ENCODE peak calls at places on chromosomes 16 and 17, in five cellular contexts. S is fibroblast of the aortic adventitia, L is HCT116, X is HFF-Myc, G is dorsolateral prefrontal cortex. A is an unnamed sample.

GRCh38 chr16:67865318-67865717 is 7.5 kb upstream of the EDC4 start:
- DNase-seq in G (no peak), S (peak), L (no peak), X (no peak), A (peak)

GRCh38 chr17:48374650-48375230 is 55.3 kb downstream of the SKAP1 start:
- DNase-seq in G (no peak), X (no peak), L (peak), S (no peak), A (no peak)

GRCh38 chr17:63699638-63700527 is at the start of gene LIMD2:
- DNase-seq in G (no peak), S (no peak), L (no peak), X (no peak), A (peak)

GRCh38 chr16:50771366-50771765 is 29.5 kb downstream of the CYLD start:
- DNase-seq in X (peak), L (no peak), G (no peak), S (peak), A (peak)

GRCh38 chr16:10009691-10010090 is 172.5 kb downstream of the GRIN2A start:
- DNase-seq in G (peak), S (no peak), L (no peak), X (no peak), A (no peak)

GRCh38 chr16:78257376-78257728 is 157.9 kb downstream of the WWOX start:
- DNase-seq in X (no peak), G (no peak), S (no peak), L (no peak), A (no peak)

GRCh38 chr17:40551874-40552768 is 13.2 kb downstream of the CCR7 start:
- DNase-seq in G (peak), X (no peak), S (peak), L (no peak), A (peak)

GRCh38 chr17:74618446-74618845 is 5.1 kb downstream of the CD300E start:
- DNase-seq in X (no peak), L (no peak), G (no peak), S (no peak), A (no peak)

GRCh38 chr17:17028059-17028877 is 14.0 kb upstream of the MPRIP start:
- DNase-seq in L (peak), S (peak), X (no peak), G (no peak), A (peak)

GRCh38 chr16:49600976-49601375 is 227.4 kb downstream of the C16orf78 start:
- DNase-seq in S (no peak), G (no peak), L (no peak), X (no peak), A (no peak)

GRCh38 chr16:49601541-49601940 is 227.9 kb downstream of the C16orf78 start:
- DNase-seq in S (no peak), L (no peak), X (no peak), G (no peak), A (no peak)

GRCh38 chr16:49599281-49599680 is 225.7 kb downstream of the C16orf78 start:
- DNase-seq in L (no peak), X (no peak), S (no peak), G (no peak), A (no peak)

GRCh38 chr16:49602201-49603041 is 228.8 kb downstream of the C16orf78 start:
- DNase-seq in X (no peak), S (no peak), G (no peak), L (no peak), A (no peak)

GRCh38 chr16:49600541-49600940 is 226.9 kb downstream of the C16orf78 start:
- DNase-seq in X (no peak), S (no peak), G (no peak), L (no peak), A (no peak)
- H3K4me3 ChIP-seq in X (no peak), S (no peak), G (no peak), L (no peak), A (no peak)

GRCh38 chr17:7858487-7858832 is 657 bp downstream of the CYB5D1 start:
- DNase-seq in X (no peak), L (no peak), G (no peak), S (peak), A (peak)
- TF ChIP-seq CTCF in X (peak), L (peak), G (peak), S (peak), A (peak)

DNA sequence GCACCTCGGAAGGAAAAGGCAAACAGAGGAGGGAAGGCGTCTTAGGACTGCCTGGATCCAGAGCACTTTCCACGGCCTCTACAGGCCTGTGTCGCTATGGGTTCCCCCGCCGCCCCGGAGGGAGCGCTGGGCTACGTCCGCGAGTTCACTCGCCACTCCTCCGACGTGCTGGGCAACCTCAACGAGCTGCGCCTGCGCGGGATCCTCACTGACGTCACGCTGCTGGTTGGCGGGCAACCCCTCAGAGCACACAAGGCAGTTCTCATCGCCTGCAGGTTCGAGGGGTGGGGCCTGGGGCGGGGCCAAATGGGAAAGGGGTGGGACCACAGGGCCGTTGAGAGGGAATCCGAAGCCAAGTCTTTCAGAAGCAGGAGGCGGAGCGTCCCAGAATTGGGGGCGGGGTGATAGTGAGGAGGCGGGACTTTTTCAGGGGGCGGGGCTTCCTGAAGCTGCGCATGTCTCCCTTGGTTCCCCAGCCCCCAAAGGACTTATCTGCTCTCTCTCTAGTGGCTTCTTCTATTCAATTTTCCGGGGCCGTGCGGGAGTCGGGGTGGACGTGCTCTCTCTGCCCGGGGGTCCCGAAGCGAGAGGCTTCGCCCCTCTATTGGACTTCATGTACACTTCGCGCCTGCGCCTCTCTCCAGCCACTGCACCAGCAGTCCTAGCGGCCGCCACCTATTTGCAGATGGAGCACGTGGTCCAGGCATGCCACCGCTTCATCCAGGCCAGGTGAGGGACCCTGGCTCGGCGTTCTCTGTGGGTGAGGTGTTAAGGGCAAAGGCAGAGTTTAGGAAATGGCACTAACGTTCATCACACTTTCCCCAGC is 939 bp downstream of the BCL6B start:
- DNase-seq in S (peak), L (peak), X (no peak), G (peak), A (peak)
- H3K4me3 ChIP-seq in S (peak), L (peak), X (no peak), G (peak), A (peak)

DNA sequence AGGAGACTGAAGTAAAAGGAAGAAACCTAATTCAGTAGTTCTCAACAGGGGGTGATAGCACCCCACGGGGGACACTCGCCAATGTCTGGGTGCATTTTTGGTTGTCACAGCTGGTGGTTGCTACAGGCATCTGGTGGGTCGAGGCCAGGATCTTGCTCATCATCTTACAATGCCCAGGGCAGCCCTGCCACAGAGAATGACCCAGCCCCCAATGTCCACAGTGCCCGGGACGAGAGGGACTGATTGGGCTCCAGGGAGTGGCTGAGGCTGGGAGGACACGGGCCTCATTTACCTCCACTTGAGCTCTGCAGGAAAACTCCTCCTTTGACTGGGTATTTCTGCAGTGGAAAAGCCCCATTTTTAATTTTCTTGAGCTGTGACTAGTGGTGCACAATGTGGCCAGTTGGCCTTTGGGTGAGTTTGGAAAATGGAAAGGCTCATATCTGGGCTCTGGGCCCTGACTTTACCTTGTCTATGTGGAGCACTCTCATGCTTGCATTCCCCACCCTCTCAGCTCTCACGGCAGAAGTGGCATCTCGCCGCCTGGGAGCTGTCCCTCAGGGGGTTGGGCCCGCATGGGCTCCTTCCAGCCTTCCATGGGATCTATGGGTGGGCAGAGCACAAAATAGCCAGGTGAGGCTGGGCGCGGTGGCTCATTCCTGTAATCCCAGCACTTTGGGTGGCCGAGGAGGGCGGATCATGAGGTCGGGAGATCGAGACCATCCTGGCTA is 37.7 kb upstream of the IRF8 start:
- DNase-seq in S (no peak), G (no peak), X (no peak), L (no peak), A (no peak)
- TF ChIP-seq CTCF in S (no peak), G (no peak), X (no peak), L (no peak), A (no peak)

GRCh38 chr16:3087243-3087791 is 11.8 kb downstream of the ZSCAN10 start:
- DNase-seq in X (no peak), L (no peak), S (no peak), G (no peak), A (peak)

GRCh38 chr16:3087836-3088235 is 11.3 kb downstream of the ZSCAN10 start:
- DNase-seq in S (no peak), L (no peak), G (no peak), X (no peak), A (no peak)

GRCh38 chr16:3084969-3085670 is 14.0 kb downstream of the ZSCAN10 start:
- DNase-seq in L (no peak), G (no peak), X (no peak), S (no peak), A (no peak)

GRCh38 chr16:3086596-3087242 is 12.4 kb downstream of the ZSCAN10 start:
- DNase-seq in G (no peak), L (no peak), S (no peak), X (no peak), A (no peak)

GRCh38 chr16:3085868-3086595 is 13.1 kb downstream of the ZSCAN10 start:
- DNase-seq in G (no peak), X (no peak), S (no peak), L (no peak), A (no peak)
- H3K4me3 ChIP-seq in G (no peak), X (no peak), S (no peak), L (no peak), A (no peak)

DNA sequence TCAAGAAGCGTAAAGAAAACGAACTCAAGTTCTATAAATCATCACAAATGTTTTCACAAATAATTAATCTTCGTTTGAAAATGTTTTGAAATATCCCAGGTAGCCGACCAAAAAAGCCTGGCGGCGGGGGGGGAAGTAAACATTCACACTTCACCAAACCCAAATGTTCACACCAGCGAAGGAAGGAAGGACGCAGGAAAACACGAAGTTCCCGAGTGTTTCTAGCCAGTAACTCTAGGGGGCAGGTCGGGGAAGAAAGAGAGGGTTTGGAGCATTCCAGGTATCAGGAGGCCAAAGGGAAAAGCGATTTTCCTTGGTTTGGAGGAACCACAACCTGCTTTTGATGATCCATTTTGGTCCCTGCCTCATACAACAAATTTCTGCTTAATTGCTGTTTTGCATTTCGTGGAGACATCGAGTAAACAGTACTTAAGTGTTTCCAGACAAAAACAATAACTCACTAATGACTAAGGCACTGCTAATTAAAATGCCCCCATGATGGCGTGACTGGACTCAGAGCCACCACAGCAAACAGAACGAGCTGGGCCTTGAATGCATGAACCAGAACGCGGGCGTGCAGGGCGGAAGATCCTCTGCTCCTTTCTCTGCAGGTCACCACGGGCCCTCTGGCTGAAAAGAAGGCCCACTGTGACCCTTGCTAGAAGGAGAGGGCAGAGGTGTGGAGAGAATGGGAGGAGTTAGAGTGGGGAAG is 16.6 kb downstream of the ZFHX3 start:
- DNase-seq in S (no peak), G (no peak), X (no peak), L (no peak), A (no peak)
- TF ChIP-seq CTCF in S (no peak), G (no peak), X (peak), L (peak), A (no peak)